ENCODE peak calls at places on chromosomes 1 and 21, in ten cellular contexts. R, M, H, D, L, J, G, C, N and Y are unnamed samples. For H3K4me1 and H3K27me3, the result is how much of the 10 kb centered on the place peaks cover.

GRCh38 chr21:44425895-44426662 is 29.2 kb upstream of the LRRC3 start:
- DNase-seq in R (peak), M (no peak), H (no peak), D (no peak), L (peak), J (no peak), G (peak), C (peak), N (no peak), Y (peak)

GRCh38 chr21:39518055-39518844 is 66.5 kb downstream of the SH3BGR start:
- DNase-seq in R (no peak), M (peak), H (peak), D (peak), L (no peak), J (no peak), G (no peak), C (no peak), N (no peak), Y (peak)

GRCh38 chr1:245990315-245991022 is 516.6 kb downstream of the SMYD3 start:
- DNase-seq in R (no peak), M (no peak), H (no peak), D (no peak), L (no peak), J (no peak), G (no peak), C (no peak), N (no peak), Y (no peak)

GRCh38 chr1:55826413-55827080 is 611.4 kb upstream of the USP24 start:
- DNase-seq in R (no peak), M (peak), H (no peak), D (no peak), L (no peak), J (no peak), G (no peak), C (no peak), N (no peak), Y (no peak)

GRCh38 chr1:52727114-52727586 is 897 bp downstream of the ZYG11B start:
- DNase-seq in R (no peak), M (no peak), H (no peak), D (peak), L (no peak), J (no peak), G (no peak), C (no peak), N (no peak), Y (no peak)

GRCh38 chr1:110200666-110201065 is 9.4 kb upstream of the KCNC4 start:
- DNase-seq in R (no peak), M (peak), H (no peak), D (no peak), L (no peak), J (no peak), G (no peak), C (no peak), N (no peak), Y (no peak)

GRCh38 chr1:203177471-203178039 is 1.9 kb upstream of the MYBPH start:
- DNase-seq in R (peak), M (peak), H (no peak), D (peak), L (no peak), J (no peak), G (peak), C (peak), N (peak), Y (no peak)

GRCh38 chr1:234667891-234668576 is 58.1 kb upstream of the IRF2BP2 start:
- DNase-seq in R (no peak), M (no peak), H (no peak), D (no peak), L (no peak), J (no peak), G (no peak), C (no peak), N (no peak), Y (no peak)

GRCh38 chr1:14921057-14921456 is 232.5 kb upstream of the TMEM51 start:
- DNase-seq in R (no peak), M (peak), H (no peak), D (no peak), L (no peak), J (no peak), G (no peak), C (no peak), N (no peak), Y (no peak)

GRCh38 chr1:14345925-14346550 is 252.4 kb upstream of the KAZN start:
- DNase-seq in R (no peak), M (no peak), H (no peak), D (no peak), L (no peak), J (no peak), G (no peak), C (no peak), N (no peak), Y (no peak)

GRCh38 chr1:240350910-240351331 is 259.2 kb downstream of the FMN2 start:
- DNase-seq in R (no peak), M (peak), H (no peak), D (no peak), L (no peak), J (no peak), G (no peak), C (no peak), N (no peak), Y (no peak)

GRCh38 chr1:230340778-230341546 is 85.2 kb downstream of the PGBD5 start:
- DNase-seq in R (no peak), M (no peak), H (no peak), D (no peak), L (no peak), J (no peak), G (no peak), C (no peak), N (peak), Y (no peak)

GRCh38 chr1:186304982-186305949 is 69.8 kb downstream of the TPR start:
- DNase-seq in R (no peak), M (peak), H (no peak), D (peak), L (no peak), J (no peak), G (no peak), C (no peak), N (no peak), Y (no peak)

GRCh38 chr1:59750612-59751395 is 63.9 kb upstream of the HOOK1 start:
- DNase-seq in R (no peak), M (peak), H (no peak), D (no peak), L (peak), J (peak), G (peak), C (no peak), N (peak), Y (no peak)

GRCh38 chr1:169584483-169585144 is 1.7 kb downstream of the F5 start:
- DNase-seq in R (no peak), M (no peak), H (no peak), D (no peak), L (no peak), J (no peak), G (no peak), C (no peak), N (no peak), Y (no peak)

GRCh38 chr1:227315500-227316346 is 2.6 kb downstream of the CDC42BPA start:
- DNase-seq in R (no peak), M (peak), H (no peak), D (peak), L (no peak), J (no peak), G (no peak), C (no peak), N (peak), Y (no peak)

GRCh38 chr1:62312698-62313097 is 6.5 kb downstream of the KANK4 start:
- DNase-seq in R (no peak), M (no peak), H (no peak), D (no peak), L (no peak), J (no peak), G (no peak), C (no peak), N (no peak), Y (no peak)

GRCh38 chr21:31618696-31619430 is 40.6 kb upstream of the SOD1 start:
- DNase-seq in R (no peak), M (no peak), H (no peak), D (no peak), L (no peak), J (no peak), G (no peak), C (no peak), N (no peak), Y (no peak)

DNA sequence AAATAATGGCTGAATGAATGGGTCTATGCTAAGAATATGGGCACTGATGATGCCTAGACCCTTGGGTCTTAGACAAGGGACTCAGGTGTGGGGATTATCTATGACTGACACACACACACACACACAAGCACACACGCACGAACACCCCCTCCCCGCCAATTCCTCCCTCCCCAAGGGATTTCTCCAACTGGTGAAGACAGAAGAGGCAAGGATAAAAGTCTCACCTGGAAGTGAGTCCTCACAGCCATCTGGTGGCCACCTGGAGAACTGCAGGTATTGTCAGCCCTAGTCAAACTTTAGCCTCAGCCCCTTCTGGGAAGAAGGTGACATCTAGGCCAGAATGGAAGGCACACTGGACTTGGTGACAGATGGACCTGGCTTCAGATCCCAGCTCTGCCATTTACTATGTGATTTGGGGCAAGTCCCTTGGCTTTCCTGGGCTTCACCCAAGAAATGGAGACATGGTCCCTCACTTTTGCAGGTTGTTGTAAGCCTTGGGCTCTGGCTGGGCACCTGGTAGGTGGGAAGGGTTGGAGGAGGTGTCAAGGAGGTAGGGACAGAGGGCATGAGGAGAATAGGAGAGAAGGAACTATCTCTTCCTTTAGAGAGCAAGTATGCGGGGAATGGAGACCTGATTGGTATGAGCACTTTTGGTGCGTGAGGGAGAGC is 4.0 kb upstream of the GPR3 start:
- DNase-seq in R (peak), M (no peak), H (no peak), D (peak), L (no peak), J (peak), G (no peak), C (peak), N (peak), Y (peak)
- TF ChIP-seq CTCF in R (peak), M (peak), H (peak), D (peak), L (peak), J (peak), G (peak), C (peak), N (peak), Y (peak)

GRCh38 chr1:193181526-193181925 is 4.9 kb downstream of the B3GALT2 start:
- DNase-seq in R (no peak), M (no peak), H (no peak), D (no peak), L (no peak), J (no peak), G (no peak), C (no peak), N (no peak), Y (no peak)

GRCh38 chr1:193179094-193179493 is 7.3 kb downstream of the B3GALT2 start:
- DNase-seq in R (no peak), M (no peak), H (no peak), D (no peak), L (no peak), J (no peak), G (no peak), C (no peak), N (no peak), Y (no peak)

GRCh38 chr1:193183019-193183643 is 3.3 kb downstream of the B3GALT2 start:
- DNase-seq in R (no peak), M (peak), H (no peak), D (peak), L (no peak), J (no peak), G (no peak), C (no peak), N (no peak), Y (no peak)

GRCh38 chr1:193184776-193185175 is 1.6 kb downstream of the B3GALT2 start:
- DNase-seq in R (no peak), M (no peak), H (no peak), D (no peak), L (no peak), J (no peak), G (no peak), C (no peak), N (no peak), Y (no peak)

GRCh38 chr1:193181985-193182384 is 4.4 kb downstream of the B3GALT2 start:
- DNase-seq in R (no peak), M (peak), H (no peak), D (no peak), L (peak), J (no peak), G (no peak), C (no peak), N (no peak), Y (no peak)
- H3K4me1 ChIP-seq in R (under half), M (under half), H (under half), D (under half), L (half or more), J (under half), G (under half), C (under half), N (half or more), Y (under half)

GRCh38 chr21:42567861-42568260 is 54.2 kb downstream of the SLC37A1 start:
- DNase-seq in R (peak), M (no peak), H (no peak), D (no peak), L (peak), J (peak), G (peak), C (peak), N (peak), Y (peak)
- H3K27me3 ChIP-seq in R (under half), M (under half), H (under half), D (under half), L (under half), J (under half), G (under half), C (under half), N (under half), Y (under half)

GRCh38 chr1:80799457-80799856 is 1001.3 kb upstream of the ADGRL2 start:
- DNase-seq in R (no peak), M (no peak), H (peak), D (peak), L (no peak), J (no peak), G (no peak), C (no peak), N (no peak), Y (no peak)
- TF ChIP-seq CTCF in R (no peak), M (no peak), H (peak), D (peak), L (no peak), J (no peak), G (no peak), C (no peak), N (peak), Y (no peak)

GRCh38 chr1:155127105-155127671 is 488 bp upstream of the EFNA1 start:
- DNase-seq in R (peak), M (peak), H (no peak), D (peak), L (peak), J (peak), G (peak), C (peak), N (peak), Y (peak)
- H3K4me1 ChIP-seq in R (under half), M (under half), H (under half), D (half or more), L (half or more), J (half or more), G (half or more), C (under half), N (under half), Y (under half)

DNA sequence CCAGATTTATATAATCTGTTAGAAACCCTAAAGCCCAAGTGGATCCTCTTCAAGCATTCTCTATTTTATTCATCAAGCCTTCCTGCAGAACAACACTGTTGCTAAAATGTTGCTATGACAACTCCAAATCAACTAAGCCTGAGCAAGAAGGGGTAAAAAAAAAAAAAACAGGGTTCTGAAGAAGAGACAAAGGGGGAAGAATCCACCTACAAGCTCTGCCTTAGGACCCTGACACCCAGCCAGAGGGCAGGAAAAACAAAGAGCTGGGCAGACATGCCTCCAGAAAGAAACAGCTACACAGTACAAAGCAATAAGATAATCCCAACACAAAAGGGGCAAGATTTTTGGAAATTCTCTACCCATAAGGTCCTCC is 1.3 kb downstream of the USF1 start:
- DNase-seq in R (no peak), M (peak), H (no peak), D (peak), L (no peak), J (no peak), G (no peak), C (no peak), N (no peak), Y (no peak)
- H3K27me3 ChIP-seq in R (under half), M (under half), H (under half), D (under half), L (under half), J (under half), G (under half), C (under half), N (under half), Y (under half)

GRCh38 chr1:158794247-158794646 is 13.2 kb upstream of the OR6N2 start:
- DNase-seq in R (no peak), M (no peak), H (no peak), D (no peak), L (no peak), J (no peak), G (no peak), C (no peak), N (no peak), Y (no peak)

GRCh38 chr1:158798531-158798930 is 17.5 kb upstream of the OR6N2 start:
- DNase-seq in R (no peak), M (no peak), H (no peak), D (no peak), L (no peak), J (no peak), G (no peak), C (no peak), N (no peak), Y (no peak)

DNA sequence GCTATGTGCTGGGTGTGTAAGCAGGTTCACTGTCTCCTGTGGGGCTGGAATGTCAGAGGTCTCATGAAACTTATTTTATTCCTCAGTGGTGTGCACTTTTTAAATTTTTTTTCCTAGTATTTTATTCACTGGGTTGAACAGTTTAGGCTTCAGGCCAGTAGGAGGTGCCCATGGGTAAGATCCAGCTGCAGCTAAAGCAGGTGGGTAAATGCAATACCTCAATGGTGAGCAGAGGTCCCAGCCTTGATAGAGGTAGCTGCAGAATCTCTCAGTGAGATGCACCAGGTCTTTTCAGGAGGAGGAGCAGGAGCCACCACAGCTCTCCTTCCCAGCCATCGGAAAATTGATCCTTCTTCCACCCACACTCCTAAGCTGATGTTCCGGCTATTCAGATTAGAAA is 12.6 kb upstream of the OR6N2 start:
- DNase-seq in R (no peak), M (no peak), H (no peak), D (peak), L (no peak), J (no peak), G (no peak), C (no peak), N (no peak), Y (no peak)
- TF ChIP-seq CTCF in R (no peak), M (peak), H (peak), D (peak), L (no peak), J (peak), G (no peak), C (no peak), N (peak), Y (no peak)

GRCh38 chr1:18944810-18945209 is 11.7 kb downstream of the IFFO2 start:
- DNase-seq in R (no peak), M (no peak), H (no peak), D (no peak), L (peak), J (no peak), G (no peak), C (no peak), N (no peak), Y (no peak)
- H3K4me1 ChIP-seq in R (half or more), M (half or more), H (under half), D (under half), L (half or more), J (half or more), G (half or more), C (under half), N (half or more), Y (under half)